ENCODE peak calls at places on chromosomes 7 and 10, in seven cellular contexts. B is HL-60, E is astrocyte, P is uterus, C is colonic mucosa, R is H1, A is stomach. S is an unnamed sample.

GRCh38 chr7:142519077-142519789 is 230.0 kb upstream of the PRSS1 start:
- DNase-seq in B (no peak), E (no peak), P (no peak), C (no peak), R (no peak), A (no peak), S (no peak)

GRCh38 chr10:22624289-22624738 is 90.1 kb downstream of the PIP4K2A start:
- DNase-seq in B (no peak), E (peak), P (no peak), C (no peak), R (no peak), A (no peak), S (no peak)

GRCh38 chr10:129963831-129964501 is at the start of gene EBF3:
- DNase-seq in B (peak), E (no peak), P (peak), C (peak), R (no peak), A (peak), S (no peak)

GRCh38 chr7:79091661-79092060 is 361.8 kb downstream of the MAGI2 start:
- DNase-seq in B (no peak), E (peak), P (no peak), C (no peak), R (no peak), A (no peak), S (no peak)

GRCh38 chr10:81303656-81304055 is 571.3 kb upstream of the NRG3 start:
- DNase-seq in B (no peak), E (no peak), P (no peak), C (no peak), R (no peak), A (no peak), S (no peak)

GRCh38 chr7:36999851-37000480 is 275.7 kb upstream of the AOAH start:
- DNase-seq in B (no peak), E (peak), P (no peak), C (no peak), R (no peak), A (no peak), S (no peak)

GRCh38 chr7:35975851-35976454 is 175.1 kb downstream of the SEPTIN7 start:
- DNase-seq in B (peak), E (peak), P (peak), C (peak), R (peak), A (no peak), S (no peak)

GRCh38 chr7:22447759-22448158 is 52.2 kb downstream of the STEAP1B start:
- DNase-seq in B (no peak), E (no peak), P (no peak), C (no peak), R (no peak), A (no peak), S (no peak)

GRCh38 chr10:7491949-7492659 is 81.3 kb upstream of the SFMBT2 start:
- DNase-seq in B (no peak), E (no peak), P (no peak), C (no peak), R (no peak), A (no peak), S (no peak)

GRCh38 chr10:114821293-114821914 is at the start of gene FHIP2A:
- DNase-seq in B (peak), E (peak), P (peak), C (peak), R (peak), A (peak), S (peak)

GRCh38 chr10:117311261-117311660 is 64.0 kb downstream of the PDZD8 start:
- DNase-seq in B (no peak), E (peak), P (no peak), C (no peak), R (no peak), A (no peak), S (no peak)

GRCh38 chr7:139750459-139751095 is 27.2 kb downstream of the HIPK2 start:
- DNase-seq in B (no peak), E (no peak), P (no peak), C (no peak), R (no peak), A (no peak), S (no peak)

GRCh38 chr7:56105508-56105907 is 768 bp downstream of the CHCHD2 start:
- DNase-seq in B (peak), E (peak), P (no peak), C (peak), R (no peak), A (no peak), S (no peak)

GRCh38 chr7:101950450-101951119 is 133.2 kb downstream of the CUX1 start:
- DNase-seq in B (no peak), E (peak), P (no peak), C (no peak), R (no peak), A (no peak), S (no peak)

GRCh38 chr7:155644971-155645509 is 579 bp downstream of the RBM33 start:
- DNase-seq in B (peak), E (peak), P (peak), C (peak), R (no peak), A (peak), S (no peak)

GRCh38 chr10:122018951-122019413 is 30.0 kb downstream of the TACC2 start:
- DNase-seq in B (no peak), E (no peak), P (no peak), C (peak), R (no peak), A (peak), S (no peak)

GRCh38 chr10:122021421-122021820 is 32.5 kb downstream of the TACC2 start:
- DNase-seq in B (no peak), E (no peak), P (no peak), C (no peak), R (no peak), A (peak), S (no peak)

GRCh38 chr10:122019414-122019975 is 30.5 kb downstream of the TACC2 start:
- DNase-seq in B (no peak), E (no peak), P (no peak), C (peak), R (no peak), A (peak), S (no peak)

GRCh38 chr10:122021828-122022227 is 32.9 kb downstream of the TACC2 start:
- DNase-seq in B (no peak), E (no peak), P (no peak), C (no peak), R (no peak), A (no peak), S (no peak)

GRCh38 chr10:122020202-122020601 is 31.2 kb downstream of the TACC2 start:
- DNase-seq in B (no peak), E (no peak), P (no peak), C (no peak), R (no peak), A (no peak), S (no peak)
- H3K27ac ChIP-seq in B (no peak), E (no peak), P (no peak), C (peak), R (no peak), A (peak), S (no peak)

DNA sequence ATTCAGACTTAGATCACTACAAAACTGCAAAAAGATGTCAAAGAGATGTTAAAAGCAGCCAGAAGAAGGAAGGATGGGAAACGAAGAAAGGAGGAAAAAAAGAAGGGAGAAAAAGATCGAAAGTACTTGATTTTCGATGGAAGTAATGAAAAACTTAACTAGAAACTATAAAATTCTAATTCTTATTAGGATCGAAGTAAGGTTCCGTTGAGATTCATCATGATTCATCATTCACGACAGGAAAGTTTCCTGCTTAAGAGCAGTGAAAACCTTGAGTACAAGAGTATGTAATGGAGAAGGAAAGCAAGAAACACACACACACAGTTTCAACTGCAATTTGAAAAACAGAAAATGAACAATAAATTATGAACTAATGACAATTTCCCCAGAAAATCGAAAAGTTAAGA is 1.2 kb upstream of the ING3 start:
- DNase-seq in B (no peak), E (no peak), P (no peak), C (no peak), R (no peak), A (no peak), S (no peak)
- H3K4me3 ChIP-seq in B (peak), E (peak), P (peak), C (no peak), R (peak), A (peak), S (peak)

DNA sequence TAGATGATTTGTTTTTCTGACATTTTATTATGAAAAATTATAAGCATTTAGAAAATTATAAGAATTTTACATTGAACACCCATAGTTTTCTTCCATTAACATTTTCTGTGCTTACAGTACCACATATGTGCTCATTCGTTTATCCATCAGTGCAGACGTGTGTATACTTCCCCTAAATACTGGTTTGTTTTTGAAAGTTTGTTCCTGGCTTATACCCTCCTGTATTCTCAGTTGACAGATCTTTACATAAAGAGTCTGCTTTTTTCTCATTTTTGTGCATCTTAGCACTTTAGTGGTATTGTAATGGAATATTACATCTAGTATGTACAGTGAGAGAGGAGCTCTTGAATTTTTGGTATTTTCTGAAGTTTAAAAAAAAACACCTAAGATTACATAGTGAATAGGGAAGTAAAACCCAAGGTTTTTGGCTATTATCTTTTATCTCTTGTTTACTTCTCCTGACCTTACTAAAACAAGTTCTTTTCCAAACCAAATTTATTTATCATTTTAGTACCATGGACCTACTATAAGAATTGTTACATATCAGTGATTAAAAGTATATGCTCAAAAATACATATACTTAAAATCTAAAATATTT is 8.1 kb downstream of the DLD start:
- DNase-seq in B (no peak), E (no peak), P (no peak), C (no peak), R (no peak), A (no peak), S (no peak)
- TF ChIP-seq CTCF in B (no peak), E (no peak), P (no peak), C (no peak), R (no peak), A (no peak), S (no peak)

DNA sequence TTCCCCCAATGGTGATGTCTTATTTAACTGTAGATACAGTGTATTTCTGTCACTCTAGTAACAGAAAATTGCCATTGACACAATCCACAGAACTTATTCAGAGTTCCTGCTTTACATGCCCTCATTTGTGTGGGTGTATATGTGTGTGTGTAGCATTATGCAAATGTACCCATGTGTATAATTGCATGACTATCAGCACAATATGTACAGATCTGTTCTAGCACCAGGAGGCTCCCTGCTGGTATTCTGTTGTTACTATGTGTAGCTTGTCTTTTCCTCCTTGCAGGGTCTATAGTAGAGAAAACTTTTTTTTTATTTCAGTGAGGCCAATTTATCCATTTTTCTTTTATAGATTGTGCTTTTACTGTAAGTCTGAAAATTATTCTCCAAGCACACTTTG is 16.5 kb downstream of the CYP3A43 start:
- DNase-seq in B (no peak), E (no peak), P (no peak), C (no peak), R (no peak), A (no peak), S (no peak)
- H3K27ac ChIP-seq in B (no peak), E (no peak), P (no peak), C (no peak), R (no peak), A (no peak), S (no peak)

GRCh38 chr10:99534456-99534938 is 1.8 kb downstream of the NKX2-3 start:
- DNase-seq in B (no peak), E (no peak), P (no peak), C (no peak), R (no peak), A (no peak), S (no peak)

GRCh38 chr10:99533496-99534455 is 1.0 kb downstream of the NKX2-3 start:
- DNase-seq in B (no peak), E (no peak), P (no peak), C (no peak), R (no peak), A (no peak), S (no peak)

GRCh38 chr10:99536400-99537254 is 3.9 kb downstream of the NKX2-3 start:
- DNase-seq in B (peak), E (no peak), P (no peak), C (no peak), R (no peak), A (no peak), S (no peak)

GRCh38 chr10:99535764-99536399 is 3.1 kb downstream of the NKX2-3 start:
- DNase-seq in B (no peak), E (no peak), P (no peak), C (no peak), R (no peak), A (no peak), S (no peak)

GRCh38 chr10:99534939-99535763 is 2.4 kb downstream of the NKX2-3 start:
- DNase-seq in B (peak), E (no peak), P (no peak), C (no peak), R (no peak), A (no peak), S (no peak)
- H3K4me3 ChIP-seq in B (peak), E (no peak), P (peak), C (peak), R (no peak), A (peak), S (no peak)

GRCh38 chr7:3154881-3155494 is 111.3 kb upstream of the CARD11 start:
- DNase-seq in B (peak), E (no peak), P (no peak), C (peak), R (no peak), A (peak), S (no peak)
- TF ChIP-seq CTCF in B (peak), E (peak), P (peak), C (peak), R (peak), A (no peak), S (peak)

S was measured in dorsolateral prefrontal cortex.